ENCODE peak calls at places on chromosomes 12 and 14, in four cellular contexts. One of them, this sample, is unnamed.

GRCh38 chr12:112788205-112788604 is 3.3 kb upstream of the RPH3A start:
- DNase-seq in mesenchymal stem cell: no peak
- DNase-seq in A549: no peak
- DNase-seq in IMR-90: no peak
- DNase-seq in this sample: no peak

GRCh38 chr12:64124511-64125197 is 97.4 kb downstream of the KICS2 start:
- DNase-seq in mesenchymal stem cell: peak; percentile 20
- DNase-seq in IMR-90: peak; percentile 55
- DNase-seq in A549: no peak
- DNase-seq in this sample: no peak

GRCh38 chr12:58204086-58204485 is 262.7 kb downstream of the ATP23 start:
- DNase-seq in IMR-90: peak; percentile 4
- DNase-seq in mesenchymal stem cell: peak; percentile 3
- DNase-seq in A549: no peak
- DNase-seq in this sample: no peak

GRCh38 chr12:132547207-132547740 is 57.3 kb downstream of the FBRSL1 start:
- DNase-seq in A549: no peak
- DNase-seq in mesenchymal stem cell: no peak
- DNase-seq in IMR-90: no peak
- DNase-seq in this sample: no peak

GRCh38 chr14:67541448-67542387 is 8.6 kb downstream of the PLEKHH1 start:
- DNase-seq in IMR-90: no peak
- DNase-seq in mesenchymal stem cell: no peak
- DNase-seq in A549: no peak
- DNase-seq in this sample: no peak

GRCh38 chr14:69345402-69345801 is 52.7 kb downstream of the ERH start:
- DNase-seq in IMR-90: no peak
- DNase-seq in mesenchymal stem cell: no peak
- DNase-seq in A549: no peak
- DNase-seq in this sample: no peak

GRCh38 chr12:102063066-102063465 is 1.3 kb upstream of the WASHC3 start:
- DNase-seq in A549: peak; percentile 56
- DNase-seq in mesenchymal stem cell: no peak
- DNase-seq in IMR-90: no peak
- DNase-seq in this sample: peak; percentile 72

GRCh38 chr12:107967170-107967569 is 161.9 kb upstream of the WSCD2 start:
- DNase-seq in A549: peak; percentile 14
- DNase-seq in IMR-90: no peak
- DNase-seq in mesenchymal stem cell: no peak
- DNase-seq in this sample: no peak

GRCh38 chr12:65817866-65818265 is 6.4 kb upstream of the HMGA2 start:
- DNase-seq in A549: no peak
- DNase-seq in mesenchymal stem cell: no peak
- DNase-seq in IMR-90: no peak
- DNase-seq in this sample: no peak

GRCh38 chr12:4985820-4986219 is 57.9 kb upstream of the KCNA5 start:
- DNase-seq in A549: no peak
- DNase-seq in IMR-90: no peak
- DNase-seq in mesenchymal stem cell: no peak
- DNase-seq in this sample: no peak

GRCh38 chr12:122459211-122459610 is 36.7 kb upstream of the CLIP1 start:
- DNase-seq in mesenchymal stem cell: peak; percentile 29
- DNase-seq in A549: no peak
- DNase-seq in IMR-90: no peak
- DNase-seq in this sample: no peak

GRCh38 chr12:124774054-124774461 is 89.6 kb downstream of the SCARB1 start:
- DNase-seq in A549: no peak
- DNase-seq in mesenchymal stem cell: peak; percentile 36
- DNase-seq in IMR-90: no peak
- DNase-seq in this sample: no peak

GRCh38 chr12:80230068-80230467 is 130.7 kb downstream of the OTOGL start:
- DNase-seq in IMR-90: no peak
- DNase-seq in A549: no peak
- DNase-seq in mesenchymal stem cell: no peak
- DNase-seq in this sample: no peak

GRCh38 chr12:67193705-67194104 is 75.5 kb upstream of the CAND1 start:
- DNase-seq in IMR-90: peak; percentile 23
- DNase-seq in A549: peak; percentile 28
- DNase-seq in mesenchymal stem cell: peak; percentile 40
- DNase-seq in this sample: no peak

GRCh38 chr12:52796839-52797528 is 1.1 kb upstream of the KRT3 start:
- DNase-seq in A549: no peak
- DNase-seq in mesenchymal stem cell: no peak
- DNase-seq in IMR-90: no peak
- DNase-seq in this sample: no peak

GRCh38 chr12:52797529-52797894 is 1.6 kb upstream of the KRT3 start:
- DNase-seq in IMR-90: no peak
- DNase-seq in A549: no peak
- DNase-seq in mesenchymal stem cell: no peak
- DNase-seq in this sample: no peak

GRCh38 chr12:52794479-52795331 is 1.2 kb downstream of the KRT3 start:
- DNase-seq in mesenchymal stem cell: peak; percentile 6
- DNase-seq in IMR-90: peak; percentile 37
- DNase-seq in A549: no peak
- DNase-seq in this sample: peak; percentile 88

GRCh38 chr12:52795694-52796428 is at the start of gene KRT3:
- DNase-seq in IMR-90: no peak
- DNase-seq in A549: no peak
- DNase-seq in mesenchymal stem cell: no peak
- DNase-seq in this sample: no peak

DNA sequence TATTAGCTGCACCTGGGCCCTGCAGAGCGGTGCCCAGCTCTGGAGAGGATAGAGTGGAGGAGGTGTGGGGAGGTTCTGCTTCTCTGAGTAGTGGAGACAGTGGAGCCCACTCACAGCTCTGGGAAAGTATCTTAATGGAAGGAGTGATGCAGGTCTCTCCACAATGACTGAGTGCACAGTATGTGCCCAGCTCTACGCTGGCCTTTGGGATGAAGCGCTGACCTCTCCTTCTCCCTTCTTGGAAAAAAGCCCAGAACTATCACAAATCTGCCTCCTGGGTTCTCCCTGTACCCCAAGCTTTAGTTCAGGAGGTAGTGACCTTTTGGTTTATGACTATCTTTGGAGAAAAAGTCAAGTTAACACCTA is 495 bp upstream of the KRT3 start:
- DNase-seq in A549: no peak
- DNase-seq in mesenchymal stem cell: no peak
- DNase-seq in IMR-90: no peak
- DNase-seq in this sample: no peak
- H3K27ac ChIP-seq in A549: no peak overlapping the region
- H3K27ac ChIP-seq in mesenchymal stem cell: no peak overlapping the region
- H3K27ac ChIP-seq in IMR-90: no peak overlapping the region
- H3K27ac ChIP-seq in this sample: no peak overlapping the region

GRCh38 chr12:69024413-69024812 is 91.4 kb upstream of the CPM start:
- DNase-seq in IMR-90: no peak
- DNase-seq in A549: peak; percentile 77
- DNase-seq in mesenchymal stem cell: no peak
- DNase-seq in this sample: peak; percentile 91
- H3K4me2 ChIP-seq in IMR-90: no peak overlapping the region
- H3K4me2 ChIP-seq in A549: peak overlapping the region; percentile 70
- H3K4me2 ChIP-seq in mesenchymal stem cell: peak overlapping the region; percentile 22
- H3K4me2 ChIP-seq in this sample: peak overlapping the region; percentile 87

DNA sequence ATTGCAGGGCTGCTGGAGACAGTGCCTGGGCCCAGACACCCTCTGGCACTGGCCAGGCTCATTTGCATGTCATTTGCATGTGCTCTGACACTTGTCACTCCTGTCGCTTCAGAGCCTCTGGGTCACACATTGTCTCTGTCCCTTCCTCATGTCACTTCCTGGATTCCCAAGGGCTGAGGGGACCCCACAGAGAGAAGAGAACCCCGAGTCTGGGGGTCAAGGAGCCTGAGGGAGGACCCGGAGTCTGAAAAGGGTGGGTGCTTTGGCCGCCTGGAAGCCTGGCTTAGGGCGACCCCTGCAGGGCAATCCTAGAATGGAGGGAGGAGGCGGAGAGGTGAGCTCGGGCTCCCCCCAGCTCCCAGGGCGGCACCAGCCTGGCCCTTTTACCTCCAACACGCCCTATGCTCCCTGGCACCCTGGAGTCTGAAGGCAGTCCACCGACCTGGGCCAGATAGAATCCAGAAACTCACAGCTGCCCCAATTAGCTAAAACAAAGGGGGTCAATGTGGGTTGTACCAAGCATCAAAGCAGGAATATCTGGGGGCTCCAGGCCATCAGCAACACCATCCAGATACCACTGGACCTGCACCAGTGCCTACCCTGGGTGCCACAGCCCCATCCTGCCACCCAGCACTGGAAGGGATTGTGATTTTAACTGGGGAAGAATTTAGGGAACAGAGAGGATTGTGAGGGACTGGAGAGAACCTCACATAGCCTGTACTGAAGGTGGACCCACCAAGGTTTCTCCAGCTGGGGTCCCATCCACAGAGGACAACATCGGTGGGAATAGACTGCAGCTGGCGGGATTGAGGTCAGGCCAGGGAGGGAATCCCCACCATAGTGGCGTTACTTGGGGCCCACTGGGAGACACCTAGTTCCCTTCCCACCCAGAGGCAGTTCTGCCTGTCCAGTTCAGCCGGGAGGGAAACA is 21.8 kb upstream of the KRT78 start:
- DNase-seq in mesenchymal stem cell: peak; percentile 48
- DNase-seq in A549: peak; percentile 83
- DNase-seq in IMR-90: peak; percentile 25
- DNase-seq in this sample: peak; percentile 75
- H3K27ac ChIP-seq in mesenchymal stem cell: no peak overlapping the region
- H3K27ac ChIP-seq in A549: peak overlapping the region; percentile 97
- H3K27ac ChIP-seq in IMR-90: peak overlapping the region; percentile 19
- H3K27ac ChIP-seq in this sample: peak overlapping the region; percentile 100

GRCh38 chr14:94944636-94945258 is 174.8 kb upstream of the GSC start:
- DNase-seq in IMR-90: no peak
- DNase-seq in A549: no peak
- DNase-seq in mesenchymal stem cell: no peak
- DNase-seq in this sample: no peak
- H3K4me2 ChIP-seq in IMR-90: no peak overlapping the region
- H3K4me2 ChIP-seq in A549: no peak overlapping the region
- H3K4me2 ChIP-seq in mesenchymal stem cell: no peak overlapping the region
- H3K4me2 ChIP-seq in this sample: no peak overlapping the region